ENCODE peak calls at places on chromosomes 13 and 19, in four cellular contexts. H, Z, X and B are unnamed samples.

GRCh38 chr19:10076535-10076934 is 9.6 kb upstream of the SHFL start:
- DNase-seq in Z (no peak), X (no peak), H (no peak), B (no peak)

GRCh38 chr13:97853550-97853949 is 99.9 kb upstream of the IPO5 start:
- DNase-seq in H (no peak), X (no peak), Z (peak; percentile 72), B (no peak)

GRCh38 chr13:44402902-44403719 is 29.5 kb downstream of the SERP2 start:
- DNase-seq in H (no peak), Z (no peak), X (no peak), B (no peak)

GRCh38 chr19:48798937-48799336 is 11.9 kb downstream of the BCAT2 start:
- DNase-seq in H (no peak), X (no peak), Z (no peak), B (peak; percentile 90)

GRCh38 chr19:53365899-53366493 is 491 bp downstream of the ZNF525 start:
- DNase-seq in H (no peak), X (no peak), Z (peak; percentile 63), B (peak; percentile 54)

GRCh38 chr19:44588753-44589112 is 24.6 kb upstream of the IGSF23 start:
- DNase-seq in X (no peak), Z (no peak), H (no peak), B (no peak)

GRCh38 chr19:35995655-35995993 is 636 bp downstream of the SDHAF1 start:
- DNase-seq in Z (peak; percentile 72), X (peak; percentile 59), H (peak; percentile 33), B (peak; percentile 66)

GRCh38 chr19:48249502-48250014 is 6.2 kb downstream of the CARD8 start:
- DNase-seq in X (peak; percentile 80), H (peak; percentile 58), Z (no peak), B (peak; percentile 100)

GRCh38 chr13:97367427-97367826 is 66.5 kb upstream of the RAP2A start:
- DNase-seq in Z (peak; percentile 86), H (peak; percentile 56), X (no peak), B (peak; percentile 72)

GRCh38 chr13:113584205-113584869 is at the start of gene TFDP1:
- DNase-seq in Z (peak; percentile 84), X (peak; percentile 82), H (peak; percentile 82), B (peak; percentile 97)

GRCh38 chr19:19823916-19824315 is 2.4 kb upstream of the ZNF506 start:
- DNase-seq in X (no peak), H (no peak), Z (no peak), B (no peak)

GRCh38 chr13:46687810-46688209 is 109.2 kb downstream of the ESD start:
- DNase-seq in X (no peak), H (peak; percentile 56), Z (peak; percentile 26), B (peak; percentile 70)

GRCh38 chr19:47661161-47661560 is 52.1 kb upstream of the EHD2 start:
- DNase-seq in Z (peak; percentile 55), X (no peak), H (peak; percentile 21), B (no peak)

GRCh38 chr19:29467824-29468401 is 57.9 kb upstream of the VSTM2B start:
- DNase-seq in Z (peak; percentile 30), H (peak; percentile 24), X (peak; percentile 25), B (peak; percentile 31)